ENCODE peak calls at places on chromosomes 12 and 14, in five cellular contexts. One of them, this sample, is unnamed.

GRCh38 chr14:45807187-45807586 is 554.2 kb upstream of the MIS18BP1 start:
- DNase-seq in iPS-NIHi11: no peak
- DNase-seq in NCI-H748 treated with DMSO at 0.1 percent for 48 hours: no peak
- DNase-seq in LoVo: no peak
- DNase-seq in WTC11: no peak
- DNase-seq in this sample: no peak

GRCh38 chr12:100857971-100858370 is 63.4 kb downstream of the ANO4 start:
- DNase-seq in iPS-NIHi11: no peak
- DNase-seq in NCI-H748 treated with DMSO at 0.1 percent for 48 hours: no peak
- DNase-seq in LoVo: no peak
- DNase-seq in WTC11: no peak
- DNase-seq in this sample: no peak

GRCh38 chr12:4168041-4168440 is 105.5 kb upstream of the CCND2 start:
- DNase-seq in iPS-NIHi11: no peak
- DNase-seq in NCI-H748 treated with DMSO at 0.1 percent for 48 hours: no peak
- DNase-seq in LoVo: no peak
- DNase-seq in WTC11: no peak
- DNase-seq in this sample: no peak

GRCh38 chr12:85004199-85004598 is 31.9 kb downstream of the TSPAN19 start:
- DNase-seq in iPS-NIHi11: no peak
- DNase-seq in NCI-H748 treated with DMSO at 0.1 percent for 48 hours: no peak
- DNase-seq in LoVo: no peak
- DNase-seq in WTC11: no peak
- DNase-seq in this sample: no peak

GRCh38 chr14:90523544-90523943 is 126.7 kb downstream of the CALM1 start:
- DNase-seq in iPS-NIHi11: no peak
- DNase-seq in NCI-H748 treated with DMSO at 0.1 percent for 48 hours: no peak
- DNase-seq in LoVo: no peak
- DNase-seq in WTC11: no peak
- DNase-seq in this sample: no peak

GRCh38 chr12:2570562-2570961 is 224.2 kb upstream of the FKBP4 start:
- DNase-seq in iPS-NIHi11: no peak
- DNase-seq in NCI-H748 treated with DMSO at 0.1 percent for 48 hours: no peak
- DNase-seq in LoVo: no peak
- DNase-seq in WTC11: no peak
- DNase-seq in this sample: no peak

GRCh38 chr12:3097186-3097804 is 20.1 kb downstream of the TSPAN9 start:
- DNase-seq in iPS-NIHi11: no peak
- DNase-seq in NCI-H748 treated with DMSO at 0.1 percent for 48 hours: no peak
- DNase-seq in LoVo: peak
- DNase-seq in WTC11: no peak
- DNase-seq in this sample: no peak

GRCh38 chr12:47156167-47156736 is 76.5 kb upstream of the AMIGO2 start:
- DNase-seq in iPS-NIHi11: no peak
- DNase-seq in NCI-H748 treated with DMSO at 0.1 percent for 48 hours: peak
- DNase-seq in LoVo: no peak
- DNase-seq in WTC11: no peak
- DNase-seq in this sample: no peak

GRCh38 chr12:5921027-5921909 is 23.8 kb downstream of the ANO2 start:
- DNase-seq in iPS-NIHi11: no peak
- DNase-seq in NCI-H748 treated with DMSO at 0.1 percent for 48 hours: no peak
- DNase-seq in LoVo: no peak
- DNase-seq in WTC11: no peak
- DNase-seq in this sample: no peak

GRCh38 chr12:56931474-56931978 is 2.7 kb downstream of the SDR9C7 start:
- DNase-seq in iPS-NIHi11: peak
- DNase-seq in NCI-H748 treated with DMSO at 0.1 percent for 48 hours: no peak
- DNase-seq in LoVo: no peak
- DNase-seq in WTC11: no peak
- DNase-seq in this sample: no peak

GRCh38 chr14:49220492-49220891 is 365.7 kb downstream of the RPS29 start:
- DNase-seq in iPS-NIHi11: no peak
- DNase-seq in NCI-H748 treated with DMSO at 0.1 percent for 48 hours: no peak
- DNase-seq in LoVo: no peak
- DNase-seq in WTC11: no peak
- DNase-seq in this sample: no peak

GRCh38 chr12:125936502-125936901 is 871.3 kb downstream of the AACS start:
- DNase-seq in iPS-NIHi11: no peak
- DNase-seq in NCI-H748 treated with DMSO at 0.1 percent for 48 hours: no peak
- DNase-seq in LoVo: no peak
- DNase-seq in WTC11: no peak
- DNase-seq in this sample: no peak

GRCh38 chr14:76829650-76830421 is 3.6 kb downstream of the LRRC74A start:
- DNase-seq in iPS-NIHi11: peak
- DNase-seq in NCI-H748 treated with DMSO at 0.1 percent for 48 hours: no peak
- DNase-seq in LoVo: no peak
- DNase-seq in WTC11: no peak
- DNase-seq in this sample: no peak

GRCh38 chr12:6613776-6614512 is 6.8 kb upstream of the CHD4 start:
- DNase-seq in iPS-NIHi11: peak
- DNase-seq in NCI-H748 treated with DMSO at 0.1 percent for 48 hours: peak
- DNase-seq in LoVo: no peak
- DNase-seq in WTC11: peak
- DNase-seq in this sample: no peak

GRCh38 chr12:114445401-114446323 is 39.7 kb upstream of the TBX5 start:
- DNase-seq in iPS-NIHi11: no peak
- DNase-seq in NCI-H748 treated with DMSO at 0.1 percent for 48 hours: no peak
- DNase-seq in LoVo: no peak
- DNase-seq in WTC11: no peak
- DNase-seq in this sample: no peak

GRCh38 chr12:32877670-32878459 is 18.7 kb downstream of the PKP2 start:
- DNase-seq in iPS-NIHi11: no peak
- DNase-seq in NCI-H748 treated with DMSO at 0.1 percent for 48 hours: no peak
- DNase-seq in LoVo: no peak
- DNase-seq in WTC11: no peak
- DNase-seq in this sample: no peak

GRCh38 chr14:104105071-104105821 is 19.7 kb downstream of the ASPG start:
- DNase-seq in iPS-NIHi11: no peak
- DNase-seq in NCI-H748 treated with DMSO at 0.1 percent for 48 hours: no peak
- DNase-seq in LoVo: no peak
- DNase-seq in WTC11: peak
- DNase-seq in this sample: no peak

GRCh38 chr12:3200032-3200617 is 122.9 kb downstream of the TSPAN9 start:
- DNase-seq in iPS-NIHi11: peak
- DNase-seq in NCI-H748 treated with DMSO at 0.1 percent for 48 hours: peak
- DNase-seq in LoVo: no peak
- DNase-seq in WTC11: peak
- DNase-seq in this sample: no peak

GRCh38 chr12:77938301-77938700 is 107.6 kb downstream of the NAV3 start:
- DNase-seq in iPS-NIHi11: no peak
- DNase-seq in NCI-H748 treated with DMSO at 0.1 percent for 48 hours: no peak
- DNase-seq in LoVo: no peak
- DNase-seq in WTC11: no peak
- DNase-seq in this sample: no peak

GRCh38 chr14:54837508-54838149 is 65.0 kb downstream of the GCH1 start:
- DNase-seq in iPS-NIHi11: no peak
- DNase-seq in NCI-H748 treated with DMSO at 0.1 percent for 48 hours: no peak
- DNase-seq in LoVo: no peak
- DNase-seq in WTC11: no peak
- DNase-seq in this sample: no peak